ENCODE peak calls at places on chromosomes 6 and 20, in nine cellular contexts. P is kidney; L is astrocyte of the spinal cord; H is CD4-positive, alpha-beta T cell; G is AG10803; T is fibroblast of the conjunctiva; Z is GM13977; A is EL; M is K562. S is an unnamed sample.

GRCh38 chr20:16707674-16708073 is 22.2 kb upstream of the SNRPB2 start:
- DNase-seq in P (no peak), L (no peak), H (no peak), G (no peak), T (no peak), Z (no peak), A (no peak), M (no peak), S (no peak)

GRCh38 chr6:16033214-16033613 is 95.7 kb upstream of the MYLIP start:
- DNase-seq in P (no peak), L (no peak), H (no peak), G (no peak), T (no peak), Z (no peak), A (no peak), M (no peak), S (no peak)

GRCh38 chr6:68279793-68280557 is 355.1 kb upstream of the ADGRB3 start:
- DNase-seq in P (peak; percentile 16), L (peak; percentile 90), H (no peak), G (no peak), T (no peak), Z (no peak), A (no peak), M (peak; percentile 17), S (no peak)

GRCh38 chr20:46151936-46152335 is 33.8 kb downstream of the CD40 start:
- DNase-seq in P (no peak), L (no peak), H (no peak), G (no peak), T (no peak), Z (peak; percentile 65), A (no peak), M (peak; percentile 30), S (no peak)

GRCh38 chr20:15656124-15656523 is 917.1 kb downstream of the KIF16B start:
- DNase-seq in P (no peak), L (no peak), H (no peak), G (peak; percentile 26), T (no peak), Z (no peak), A (peak; percentile 60), M (no peak), S (no peak)

GRCh38 chr6:143126574-143126941 is 65.9 kb downstream of the AIG1 start:
- DNase-seq in P (no peak), L (no peak), H (no peak), G (no peak), T (no peak), Z (no peak), A (no peak), M (no peak), S (no peak)

GRCh38 chr6:84842526-84843161 is 78.2 kb upstream of the TBX18 start:
- DNase-seq in P (no peak), L (peak; percentile 54), H (no peak), G (peak; percentile 18), T (no peak), Z (no peak), A (no peak), M (peak; percentile 8), S (no peak)

GRCh38 chr20:36366623-36367369 is 60.7 kb downstream of the DLGAP4 start:
- DNase-seq in P (no peak), L (no peak), H (no peak), G (no peak), T (no peak), Z (no peak), A (no peak), M (no peak), S (no peak)

GRCh38 chr6:83536034-83536646 is 23.8 kb downstream of the PRSS35 start:
- DNase-seq in P (no peak), L (peak; percentile 35), H (no peak), G (peak; percentile 49), T (peak; percentile 28), Z (peak; percentile 39), A (peak; percentile 53), M (peak; percentile 72), S (no peak)

GRCh38 chr20:41627611-41628244 is 9.6 kb upstream of the CHD6 start:
- DNase-seq in P (no peak), L (no peak), H (no peak), G (no peak), T (no peak), Z (no peak), A (no peak), M (no peak), S (no peak)

GRCh38 chr6:169172435-169172834 is 81.2 kb downstream of the THBS2 start:
- DNase-seq in P (peak; percentile 72), L (peak; percentile 88), H (no peak), G (peak; percentile 90), T (peak; percentile 83), Z (no peak), A (peak; percentile 98), M (no peak), S (no peak)

GRCh38 chr6:47083586-47084047 is 41.5 kb upstream of the ADGRF1 start:
- DNase-seq in P (peak; percentile 96), L (peak; percentile 86), H (no peak), G (peak; percentile 90), T (peak; percentile 72), Z (no peak), A (peak; percentile 38), M (no peak), S (no peak)

GRCh38 chr6:68192988-68193387 is 442.1 kb upstream of the ADGRB3 start:
- DNase-seq in P (no peak), L (no peak), H (no peak), G (no peak), T (no peak), Z (no peak), A (no peak), M (no peak), S (no peak)

GRCh38 chr6:137233561-137234504 is 14.6 kb upstream of the IFNGR1 start:
- DNase-seq in P (no peak), L (peak; percentile 80), H (no peak), G (peak; percentile 88), T (peak; percentile 78), Z (no peak), A (peak; percentile 87), M (peak; percentile 36), S (no peak)

GRCh38 chr20:61173966-61174725 is 77.9 kb upstream of the CDH4 start:
- DNase-seq in P (no peak), L (no peak), H (no peak), G (peak; percentile 70), T (no peak), Z (no peak), A (peak; percentile 45), M (no peak), S (no peak)

GRCh38 chr6:100493206-100493888 is 28.6 kb upstream of the SIM1 start:
- DNase-seq in P (no peak), L (no peak), H (no peak), G (no peak), T (no peak), Z (no peak), A (no peak), M (no peak), S (no peak)

GRCh38 chr6:32046450-32047083 is 8.4 kb downstream of the CYP21A2 start:
- DNase-seq in P (peak; percentile 78), L (peak; percentile 21), H (no peak), G (peak; percentile 11), T (no peak), Z (peak; percentile 9), A (peak; percentile 33), M (peak; percentile 40), S (no peak)

GRCh38 chr6:113356139-113356538 is 501.0 kb upstream of the MARCKS start:
- DNase-seq in P (no peak), L (no peak), H (no peak), G (peak; percentile 43), T (no peak), Z (no peak), A (no peak), M (no peak), S (no peak)

GRCh38 chr6:87907521-87907920 is 140.1 kb upstream of the SPACA1 start:
- DNase-seq in P (no peak), L (peak; percentile 89), H (no peak), G (peak; percentile 87), T (no peak), Z (no peak), A (peak; percentile 49), M (no peak), S (peak; percentile 43)

GRCh38 chr6:156689656-156690055 is 87.5 kb upstream of the ARID1B start:
- DNase-seq in P (no peak), L (no peak), H (no peak), G (no peak), T (no peak), Z (no peak), A (no peak), M (no peak), S (no peak)

GRCh38 chr6:77707603-77708002 is 54.8 kb downstream of the MEI4 start:
- DNase-seq in P (no peak), L (no peak), H (no peak), G (no peak), T (no peak), Z (no peak), A (no peak), M (no peak), S (no peak)

GRCh38 chr20:57711311-57711712 is 1.5 kb upstream of the PMEPA1 start:
- DNase-seq in P (no peak), L (no peak), H (no peak), G (no peak), T (no peak), Z (no peak), A (no peak), M (no peak), S (no peak)

GRCh38 chr6:6556738-6557503 is 31.6 kb upstream of the LY86 start:
- DNase-seq in P (no peak), L (peak; percentile 2), H (peak; percentile 42), G (peak; percentile 31), T (peak; percentile 16), Z (peak; percentile 52), A (peak; percentile 34), M (peak; percentile 79), S (peak; percentile 44)

GRCh38 chr6:42199106-42199981 is 4.6 kb upstream of the GUCA1B start:
- DNase-seq in P (no peak), L (peak; percentile 58), H (no peak), G (peak; percentile 60), T (peak; percentile 17), Z (no peak), A (peak; percentile 84), M (peak; percentile 100), S (no peak)

GRCh38 chr6:138455746-138456392 is 43.4 kb downstream of the NHSL1 start:
- DNase-seq in P (no peak), L (peak; percentile 45), H (peak; percentile 5), G (peak; percentile 19), T (no peak), Z (peak; percentile 62), A (peak; percentile 59), M (no peak), S (peak; percentile 70)

GRCh38 chr20:5557123-5557522 is 193.1 kb upstream of the SHLD1 start:
- DNase-seq in P (no peak), L (peak; percentile 50), H (peak; percentile 47), G (peak; percentile 34), T (peak; percentile 29), Z (peak; percentile 40), A (peak; percentile 39), M (peak; percentile 63), S (peak; percentile 44)

GRCh38 chr20:53009979-53010735 is 38.0 kb downstream of the TSHZ2 start:
- DNase-seq in P (no peak), L (no peak), H (no peak), G (no peak), T (no peak), Z (no peak), A (no peak), M (no peak), S (no peak)

GRCh38 chr6:45187841-45188240 is 140.3 kb upstream of the RUNX2 start:
- DNase-seq in P (no peak), L (peak; percentile 42), H (no peak), G (peak; percentile 15), T (peak; percentile 23), Z (no peak), A (peak; percentile 57), M (no peak), S (no peak)

S was measured in CD4-positive, alpha-beta memory T cell.